ENCODE peak calls at places on chromosomes 12 and 14, in five cellular contexts. H, S, L, P and K are unnamed samples.

GRCh38 chr12:100348657-100349454 is 8.0 kb upstream of the SLC17A8 start:
- DNase-seq in H (no peak), S (peak), L (peak), P (peak), K (peak)

GRCh38 chr12:23504641-23505399 is 444.6 kb downstream of the SOX5 start:
- DNase-seq in H (no peak), S (no peak), L (no peak), P (no peak), K (no peak)

GRCh38 chr12:94567784-94568183 is 82.6 kb downstream of the TMCC3 start:
- DNase-seq in H (no peak), S (no peak), L (no peak), P (no peak), K (no peak)

GRCh38 chr12:6280053-6280469 is 30.4 kb upstream of the PLEKHG6 start:
- DNase-seq in H (peak), S (peak), L (peak), P (peak), K (peak)

GRCh38 chr12:27107976-27108375 is 25.6 kb upstream of the C12orf71 start:
- DNase-seq in H (no peak), S (no peak), L (no peak), P (no peak), K (no peak)

GRCh38 chr12:129868566-129868965 is 35.3 kb downstream of the TMEM132D start:
- DNase-seq in H (no peak), S (no peak), L (no peak), P (no peak), K (no peak)

GRCh38 chr14:35213143-35213788 is 78.9 kb upstream of the PSMA6 start:
- DNase-seq in H (no peak), S (no peak), L (no peak), P (no peak), K (peak)

GRCh38 chr14:93160353-93160801 is 24.3 kb downstream of the MOAP1 start:
- DNase-seq in H (no peak), S (peak), L (peak), P (peak), K (no peak)

GRCh38 chr12:96136129-96136528 is 58.0 kb upstream of the ELK3 start:
- DNase-seq in H (no peak), S (peak), L (peak), P (peak), K (no peak)

GRCh38 chr14:77862154-77862783 is 62.4 kb downstream of the ADCK1 start:
- DNase-seq in H (peak), S (peak), L (peak), P (peak), K (peak)

GRCh38 chr14:22848391-22849164 is 12.2 kb downstream of the MMP14 start:
- DNase-seq in H (peak), S (peak), L (peak), P (peak), K (peak)

GRCh38 chr14:71365305-71365865 is 458.1 kb downstream of the PCNX1 start:
- DNase-seq in H (no peak), S (no peak), L (no peak), P (no peak), K (no peak)

GRCh38 chr14:73850940-73851339 is 691 bp upstream of the PTGR2 start:
- DNase-seq in H (no peak), S (peak), L (peak), P (peak), K (peak)

GRCh38 chr14:33534636-33535035 is 416.2 kb downstream of the EGLN3 start:
- DNase-seq in H (no peak), S (no peak), L (no peak), P (no peak), K (no peak)

GRCh38 chr12:49702009-49702408 is 5.2 kb downstream of the FMNL3 start:
- DNase-seq in H (no peak), S (no peak), L (no peak), P (no peak), K (no peak)

GRCh38 chr14:50741571-50741970 is 73.5 kb upstream of the SAV1 start:
- DNase-seq in H (peak), S (peak), L (peak), P (no peak), K (peak)

GRCh38 chr14:50740858-50741257 is 72.8 kb upstream of the SAV1 start:
- DNase-seq in H (no peak), S (no peak), L (peak), P (no peak), K (no peak)

GRCh38 chr14:50744242-50744641 is 76.1 kb upstream of the SAV1 start:
- DNase-seq in H (no peak), S (no peak), L (no peak), P (no peak), K (no peak)

GRCh38 chr14:50750323-50750722 is 80.6 kb downstream of the NIN start:
- DNase-seq in H (no peak), S (no peak), L (no peak), P (no peak), K (no peak)

DNA sequence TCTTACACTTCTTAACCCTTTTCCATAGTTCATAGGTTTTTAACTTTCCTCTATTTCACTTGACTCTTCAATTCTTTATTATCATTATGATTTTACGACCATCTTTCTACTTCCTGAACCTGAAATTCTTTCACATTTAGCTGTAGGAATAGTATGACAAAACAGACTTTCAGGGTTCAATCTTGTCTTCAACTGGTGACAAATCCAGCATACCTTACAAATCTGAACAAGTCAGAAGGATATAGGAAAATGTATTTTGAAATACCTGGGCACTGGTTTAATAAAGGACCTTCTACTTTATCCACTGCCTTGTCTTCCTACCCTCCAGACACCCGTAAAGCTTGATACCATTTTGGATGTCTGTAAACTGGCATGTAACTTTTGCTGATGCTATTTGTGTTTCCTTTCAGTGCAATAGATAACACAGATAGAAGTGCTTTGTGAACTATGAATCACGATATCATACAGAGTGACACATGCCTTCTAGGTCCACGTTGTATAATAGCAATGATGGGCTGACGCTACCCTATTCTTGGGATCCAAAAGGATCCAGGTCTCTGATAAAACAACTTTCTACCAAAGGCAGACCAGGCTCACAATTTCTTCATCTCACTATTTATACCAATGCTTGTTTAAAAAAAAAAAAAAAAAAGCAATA is 77.4 kb upstream of the SAV1 start:
- DNase-seq in H (no peak), S (no peak), L (no peak), P (no peak), K (peak)
- H3K4me3 ChIP-seq in H (no peak), S (no peak), L (no peak), P (no peak), K (no peak)

GRCh38 chr12:54048694-54049093 is 4.9 kb upstream of the HOXC4 start:
- DNase-seq in H (no peak), S (no peak), L (no peak), P (no peak), K (no peak)

GRCh38 chr12:54046809-54047159 is 6.9 kb upstream of the HOXC4 start:
- DNase-seq in H (no peak), S (no peak), L (no peak), P (no peak), K (no peak)

GRCh38 chr12:54047964-54048303 is 5.7 kb upstream of the HOXC4 start:
- DNase-seq in H (no peak), S (no peak), L (no peak), P (no peak), K (no peak)

GRCh38 chr12:54045868-54046529 is 7.6 kb upstream of the HOXC4 start:
- DNase-seq in H (no peak), S (no peak), L (no peak), P (no peak), K (no peak)

GRCh38 chr12:54047160-54047963 is 6.3 kb upstream of the HOXC4 start:
- DNase-seq in H (no peak), S (no peak), L (no peak), P (no peak), K (no peak)
- H3K4me3 ChIP-seq in H (no peak), S (peak), L (no peak), P (no peak), K (no peak)

DNA sequence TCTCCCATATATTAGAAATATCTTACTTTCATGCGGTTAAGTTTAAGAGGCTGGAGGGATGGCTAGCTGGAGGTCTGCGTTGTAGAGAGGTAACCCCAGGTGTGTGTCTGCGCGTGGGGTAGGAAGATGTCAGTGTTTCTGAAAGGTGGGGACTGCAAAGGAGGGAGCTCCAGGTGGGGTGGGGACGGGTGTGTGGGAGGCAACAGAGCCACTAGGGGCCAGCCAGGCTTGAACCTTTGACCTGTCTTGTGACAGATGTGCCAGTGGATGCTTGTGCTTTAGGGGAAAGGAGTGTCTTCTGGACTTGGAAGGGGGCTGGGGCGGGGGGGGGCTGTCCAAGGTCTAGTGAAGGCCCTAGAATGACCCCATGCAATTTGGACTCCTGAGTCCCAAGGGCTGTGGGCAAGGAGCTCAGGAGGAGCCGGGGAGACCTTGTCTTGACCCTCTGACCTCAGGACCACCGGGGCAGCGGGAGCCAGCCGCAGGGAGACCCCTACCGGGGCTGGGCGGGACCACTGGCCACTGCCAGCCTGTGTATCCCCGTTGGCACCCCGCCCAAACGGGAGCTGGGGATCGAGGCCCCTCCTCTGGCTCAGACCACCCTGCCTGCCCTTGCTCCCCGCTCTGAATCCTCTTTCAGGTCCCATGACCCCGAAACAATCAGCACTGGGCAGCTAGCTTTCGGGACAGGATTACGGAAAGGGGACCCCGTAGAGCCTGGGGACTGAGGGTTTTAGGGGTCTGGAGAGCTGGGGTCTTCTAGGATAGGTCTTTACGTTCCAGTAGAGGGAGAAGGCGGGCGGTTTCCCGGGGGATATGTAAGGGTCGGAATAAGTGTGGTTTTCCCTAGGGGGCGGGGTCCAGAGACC is 1.1 kb downstream of the GLI1 start:
- DNase-seq in H (no peak), S (no peak), L (no peak), P (peak), K (no peak)
- H3K4me3 ChIP-seq in H (peak), S (peak), L (peak), P (peak), K (peak)

GRCh38 chr14:24310666-24311604 is at the start of gene LTB4R:
- DNase-seq in H (peak), S (peak), L (peak), P (no peak), K (peak)

GRCh38 chr14:24310387-24310665 is 386 bp downstream of the LTB4R2 start:
- DNase-seq in H (no peak), S (no peak), L (no peak), P (no peak), K (no peak)

GRCh38 chr14:24312736-24313507 is 1.6 kb downstream of the LTB4R start:
- DNase-seq in H (no peak), S (no peak), L (no peak), P (no peak), K (no peak)

GRCh38 chr14:24313912-24314311 is 2.6 kb downstream of the LTB4R start:
- DNase-seq in H (no peak), S (no peak), L (no peak), P (no peak), K (no peak)

DNA sequence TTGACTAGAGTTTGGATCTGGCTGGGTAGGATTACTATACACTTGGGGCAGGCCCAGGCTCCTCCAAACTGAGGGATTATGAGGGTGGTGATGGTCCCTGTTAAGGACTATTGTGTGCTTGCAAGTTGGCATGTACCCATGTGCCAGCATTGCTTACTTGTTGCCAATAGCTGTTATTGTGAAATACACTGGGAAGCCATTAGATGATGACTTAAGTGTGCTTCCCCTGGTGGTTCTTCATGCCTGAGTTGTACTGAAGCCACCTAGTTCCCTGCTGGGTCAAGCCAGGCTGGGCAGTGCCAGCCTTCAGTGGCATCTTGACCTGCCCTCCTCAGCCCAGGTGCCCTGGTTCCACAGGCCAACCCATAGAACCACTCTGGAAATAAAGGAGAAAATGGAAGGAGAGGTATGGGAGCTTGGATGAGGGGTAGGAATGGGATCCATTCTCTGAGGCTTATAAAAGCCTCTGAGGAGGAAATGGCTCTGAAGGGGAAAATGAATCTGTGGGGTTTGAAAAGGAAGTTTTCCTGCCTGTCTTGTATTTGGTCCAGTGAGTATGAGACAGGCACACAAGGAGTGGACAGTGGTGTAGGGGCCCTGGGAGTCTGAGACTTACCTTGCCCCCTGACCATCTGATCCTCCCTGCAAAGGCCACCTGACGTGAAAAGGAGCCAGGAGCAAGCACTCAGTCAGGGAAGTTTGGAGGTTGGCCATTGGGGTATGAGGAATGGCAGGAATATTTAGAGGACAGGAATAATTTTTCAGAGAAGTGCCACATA is 724 bp downstream of the LTB4R start:
- DNase-seq in H (no peak), S (peak), L (peak), P (no peak), K (peak)
- H3K4me3 ChIP-seq in H (no peak), S (no peak), L (no peak), P (no peak), K (no peak)

GRCh38 chr12:88578821-88579518 is 1.3 kb downstream of the KITLG start:
- DNase-seq in H (peak), S (peak), L (peak), P (peak), K (peak)
- H3K4me3 ChIP-seq in H (peak), S (peak), L (peak), P (peak), K (peak)

GRCh38 chr12:114445401-114446323 is 39.7 kb upstream of the TBX5 start:
- DNase-seq in H (no peak), S (no peak), L (no peak), P (peak), K (no peak)
- H3K4me3 ChIP-seq in H (no peak), S (no peak), L (peak), P (no peak), K (no peak)

GRCh38 chr12:57897296-57897974 is 43.9 kb upstream of the ATP23 start:
- DNase-seq in H (no peak), S (no peak), L (no peak), P (no peak), K (no peak)
- H3K4me3 ChIP-seq in H (no peak), S (no peak), L (peak), P (peak), K (no peak)

GRCh38 chr14:88791252-88791621 is 1.5 kb downstream of the EML5 start:
- DNase-seq in H (no peak), S (no peak), L (no peak), P (no peak), K (no peak)
- H3K4me3 ChIP-seq in H (peak), S (no peak), L (no peak), P (no peak), K (no peak)

GRCh38 chr14:89617142-89617460 is 200.1 kb upstream of the FOXN3 start:
- DNase-seq in H (no peak), S (no peak), L (peak), P (no peak), K (no peak)

GRCh38 chr14:89613260-89614008 is 196.4 kb upstream of the FOXN3 start:
- DNase-seq in H (no peak), S (no peak), L (no peak), P (no peak), K (no peak)

GRCh38 chr14:89616425-89617141 is 199.6 kb upstream of the FOXN3 start:
- DNase-seq in H (no peak), S (peak), L (peak), P (peak), K (no peak)

GRCh38 chr14:89614009-89614691 is 197.1 kb upstream of the FOXN3 start:
- DNase-seq in H (no peak), S (no peak), L (no peak), P (no peak), K (no peak)

DNA sequence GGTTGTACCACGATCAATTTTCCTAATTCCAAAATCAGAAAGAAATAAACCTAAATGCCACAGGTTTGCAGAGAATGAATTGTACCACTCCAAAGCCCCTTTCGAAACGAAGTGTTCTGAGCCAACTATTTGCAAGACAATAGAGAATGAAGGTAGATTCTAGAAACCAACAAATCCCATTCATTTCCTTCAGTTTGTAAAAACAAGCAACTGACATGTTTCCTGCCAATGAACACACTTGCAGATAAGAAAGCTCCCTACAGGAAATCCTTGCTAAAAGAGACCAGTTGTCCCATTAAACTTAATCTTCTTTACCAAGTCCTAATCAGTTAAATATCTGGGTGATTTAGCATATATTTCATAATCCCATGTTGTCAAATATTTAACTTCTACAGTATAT is 198.4 kb upstream of the FOXN3 start:
- DNase-seq in H (no peak), S (no peak), L (no peak), P (no peak), K (no peak)
- H3K4me3 ChIP-seq in H (no peak), S (no peak), L (no peak), P (no peak), K (no peak)